ENCODE peak calls at places on chromosome 2, in five cellular contexts. K, O, S, P and F are unnamed samples.
A peak's percentile ranks its signal among the peaks of the same experiment; 100 is the strongest.

GRCh38 chr2:98704499-98705332 is 26.2 kb downstream of the MGAT4A start:
- DNase-seq in K (peak; percentile 79), O (no peak), S (no peak), P (no peak), F (no peak)

GRCh38 chr2:98829586-98830270 is 98.8 kb upstream of the MGAT4A start:
- DNase-seq in K (no peak), O (no peak), S (no peak), P (no peak), F (no peak)

GRCh38 chr2:59746291-59746690 is 807.2 kb downstream of the BCL11A start:
- DNase-seq in K (no peak), O (no peak), S (no peak), P (no peak), F (no peak)

GRCh38 chr2:111161971-111162370 is 41.3 kb downstream of the BCL2L11 start:
- DNase-seq in K (no peak), O (no peak), S (peak; percentile 60), P (no peak), F (no peak)

GRCh38 chr2:72744049-72744448 is 81.8 kb downstream of the EXOC6B start:
- DNase-seq in K (no peak), O (no peak), S (no peak), P (no peak), F (no peak)

GRCh38 chr2:86249176-86249842 is 50.1 kb downstream of the MRPL35 start:
- DNase-seq in K (no peak), O (peak; percentile 31), S (peak; percentile 76), P (no peak), F (peak; percentile 4)

GRCh38 chr2:205975082-205975949 is 110.7 kb downstream of the INO80D start:
- DNase-seq in K (peak; percentile 100), O (no peak), S (no peak), P (peak; percentile 23), F (peak; percentile 26)

GRCh38 chr2:180219471-180219870 is 212.4 kb upstream of the CWC22 start:
- DNase-seq in K (no peak), O (no peak), S (no peak), P (no peak), F (no peak)

GRCh38 chr2:241768251-241768711 is 8.3 kb upstream of the GAL3ST2 start:
- DNase-seq in K (no peak), O (no peak), S (peak; percentile 46), P (no peak), F (no peak)

GRCh38 chr2:65073879-65074565 is 17.8 kb downstream of the CEP68 start:
- DNase-seq in K (no peak), O (no peak), S (no peak), P (no peak), F (no peak)

GRCh38 chr2:156445311-156446218 is 9.4 kb downstream of the GPD2 start:
- DNase-seq in K (no peak), O (no peak), S (no peak), P (no peak), F (no peak)

GRCh38 chr2:37189452-37190153 is 1.1 kb upstream of the SULT6B1 start:
- DNase-seq in K (peak; percentile 90), O (no peak), S (no peak), P (no peak), F (peak; percentile 89)

GRCh38 chr2:27723372-27724144 is 48.0 kb upstream of the MRPL33 start:
- DNase-seq in K (peak; percentile 75), O (peak; percentile 66), S (peak; percentile 85), P (no peak), F (peak; percentile 62)

GRCh38 chr2:7180641-7181370 is 263.6 kb downstream of the RNF144A start:
- DNase-seq in K (peak; percentile 32), O (no peak), S (no peak), P (no peak), F (no peak)

GRCh38 chr2:128528133-128528532 is 209.5 kb upstream of the HS6ST1 start:
- DNase-seq in K (no peak), O (no peak), S (no peak), P (no peak), F (no peak)

GRCh38 chr2:61993422-61994024 is 88.0 kb downstream of the COMMD1 start:
- DNase-seq in K (peak; percentile 52), O (peak; percentile 26), S (peak; percentile 57), P (peak; percentile 55), F (peak; percentile 38)

GRCh38 chr2:191199929-191200328 is 45.3 kb upstream of the MYO1B start:
- DNase-seq in K (no peak), O (no peak), S (no peak), P (no peak), F (no peak)

GRCh38 chr2:18118703-18119102 is 240.2 kb downstream of the KCNS3 start:
- DNase-seq in K (no peak), O (no peak), S (no peak), P (no peak), F (no peak)

GRCh38 chr2:168064011-168064998 is 183.1 kb downstream of the STK39 start:
- DNase-seq in K (no peak), O (no peak), S (peak; percentile 59), P (no peak), F (no peak)

GRCh38 chr2:160005476-160005875 is 56.9 kb downstream of the PLA2R1 start:
- DNase-seq in K (no peak), O (no peak), S (no peak), P (no peak), F (no peak)

GRCh38 chr2:20391951-20392699 is 41.5 kb upstream of the PUM2 start:
- DNase-seq in K (peak; percentile 32), O (peak; percentile 53), S (no peak), P (no peak), F (no peak)

GRCh38 chr2:173667014-173667413 is 298.2 kb downstream of the SP3 start:
- DNase-seq in K (no peak), O (no peak), S (no peak), P (no peak), F (no peak)

GRCh38 chr2:179263460-179264237 is 983 bp downstream of the SESTD1 start:
- DNase-seq in K (peak; percentile 72), O (peak; percentile 18), S (peak; percentile 75), P (no peak), F (no peak)

GRCh38 chr2:173881466-173881865 is 83.7 kb downstream of the SP3 start:
- DNase-seq in K (no peak), O (no peak), S (peak; percentile 20), P (no peak), F (no peak)

GRCh38 chr2:217386041-217386440 is 526.2 kb upstream of the TNP1 start:
- DNase-seq in K (no peak), O (no peak), S (no peak), P (no peak), F (no peak)

GRCh38 chr2:217392930-217393584 is 533.2 kb upstream of the TNP1 start:
- DNase-seq in K (no peak), O (no peak), S (no peak), P (no peak), F (no peak)

GRCh38 chr2:217382794-217383193 is 522.9 kb upstream of the TNP1 start:
- DNase-seq in K (no peak), O (no peak), S (no peak), P (no peak), F (no peak)

GRCh38 chr2:217383620-217384019 is 523.8 kb upstream of the TNP1 start:
- DNase-seq in K (no peak), O (no peak), S (no peak), P (no peak), F (no peak)

GRCh38 chr2:217387776-217388381 is 528.0 kb upstream of the TNP1 start:
- DNase-seq in K (peak; percentile 41), O (no peak), S (no peak), P (no peak), F (no peak)
- TF ChIP-seq ZBTB33 in K (no peak), O (no peak), S (no peak), P (no peak), F (no peak)

DNA sequence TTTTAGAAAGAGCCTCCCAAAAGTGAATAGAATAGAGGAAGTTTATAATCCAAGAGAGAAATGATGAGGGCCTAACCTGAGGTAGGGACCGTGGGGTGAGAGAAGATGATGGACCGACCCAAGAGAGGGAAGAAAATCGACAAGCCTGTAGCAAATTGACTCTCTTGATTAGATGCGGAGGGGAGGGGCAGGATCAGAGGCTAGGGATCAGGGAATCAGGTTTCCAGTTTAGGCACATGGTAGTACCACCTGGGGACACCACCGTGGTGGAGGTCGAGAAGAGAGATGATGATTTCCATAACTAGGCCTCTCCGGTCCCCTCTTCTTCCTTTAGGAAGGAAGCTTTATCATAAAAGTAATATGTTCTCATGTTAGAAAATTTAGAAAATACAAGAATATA is 108.7 kb upstream of the ALPP start:
- DNase-seq in K (no peak), O (no peak), S (no peak), P (no peak), F (no peak)
- TF ChIP-seq SIN3A in K (no peak), O (no peak), S (no peak), P (no peak), F (no peak)

DNA sequence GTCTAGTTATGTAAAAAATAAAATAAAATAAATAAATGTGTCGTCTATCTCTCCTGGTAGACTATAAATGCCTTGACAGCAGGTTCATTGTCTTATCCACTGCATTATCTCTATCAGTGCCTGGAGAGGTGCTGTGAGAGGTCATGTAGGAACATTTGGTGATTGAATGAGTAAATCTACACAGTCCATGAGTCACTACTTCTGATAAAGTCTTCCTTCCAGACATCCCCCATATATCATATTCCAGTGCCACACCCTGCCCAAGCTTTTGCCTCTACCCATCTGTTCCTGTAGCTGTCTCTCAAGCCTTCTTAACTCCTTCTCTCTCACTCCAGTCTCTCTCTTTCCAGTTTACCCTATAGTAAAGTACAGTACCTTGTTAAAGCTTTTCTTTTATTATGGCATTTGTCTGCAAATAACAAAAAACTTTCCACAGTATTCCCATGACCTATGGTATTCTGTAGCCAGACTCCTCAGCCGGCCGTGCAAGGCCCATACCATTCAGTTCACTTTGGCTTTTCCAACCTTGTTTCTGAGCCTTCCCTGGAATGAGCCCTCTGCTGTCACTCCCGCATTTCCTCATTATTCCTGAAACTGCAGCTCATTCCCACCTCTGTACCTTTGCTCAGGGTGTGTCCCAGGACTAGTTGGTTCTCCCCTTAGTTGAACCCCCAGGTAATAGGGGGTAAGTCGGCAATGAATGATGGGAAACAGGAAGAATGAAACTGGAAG is 37.5 kb downstream of the ANXA4 start:
- DNase-seq in K (peak; percentile 31), O (no peak), S (no peak), P (no peak), F (peak; percentile 76)
- TF ChIP-seq POLR2AphosphoS5 in K (no peak), O (no peak), S (no peak), P (no peak), F (no peak)

DNA sequence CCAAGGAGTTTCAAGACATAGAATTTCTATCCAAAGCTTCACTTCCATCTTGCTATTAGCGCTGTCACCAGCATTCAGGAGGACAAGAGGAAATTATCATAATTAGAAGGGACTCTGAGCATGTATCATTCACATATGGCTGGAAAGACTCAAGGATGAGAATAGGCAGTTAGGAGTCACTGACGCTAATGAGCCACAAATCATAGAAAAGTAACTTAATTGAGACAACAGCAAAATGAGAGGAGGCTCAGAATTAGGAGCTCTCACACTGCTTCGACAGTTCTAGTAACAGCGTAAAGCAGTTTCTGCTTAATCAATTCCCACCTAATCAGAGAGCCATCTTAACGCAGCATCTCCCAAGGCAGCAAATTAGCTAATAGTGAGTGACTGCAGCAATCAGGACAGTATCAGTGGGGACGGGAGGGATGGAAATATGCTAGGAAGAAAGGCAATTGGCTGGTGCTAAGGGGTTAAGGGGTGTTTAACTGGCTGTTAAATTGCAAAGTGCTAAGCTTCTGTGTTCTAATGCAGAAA is 32.8 kb downstream of the ANKRD44 start:
- DNase-seq in K (no peak), O (no peak), S (no peak), P (no peak), F (no peak)
- TF ChIP-seq ZBTB33 in K (no peak), O (no peak), S (no peak), P (no peak), F (no peak)